ENCODE peak calls at places on chromosome 3, in seven cellular contexts. Z is IMR-90, K is mesenchymal stem cell, J is mesendoderm, I is neuronal stem cell, W is H1, Q is trophoblast cell. M is an unnamed sample.

GRCh38 chr3:195760345-195760983 is 39.7 kb downstream of the MUC20 start:
- DNase-seq in Q (no peak), Z (no peak), K (no peak), I (no peak), J (no peak), W (no peak), M (no peak)

GRCh38 chr3:2908693-2909351 is 201.4 kb downstream of the IL5RA start:
- DNase-seq in Q (no peak), I (no peak), K (no peak), Z (no peak), W (no peak), J (no peak), M (no peak)

GRCh38 chr3:56837196-56837955 is 35.6 kb upstream of the ARHGEF3 start:
- DNase-seq in J (no peak), I (no peak), K (no peak), Q (no peak), Z (no peak), W (no peak), M (no peak)

GRCh38 chr3:29022976-29023375 is 257.9 kb upstream of the RBMS3 start:
- DNase-seq in W (no peak), Q (no peak), J (no peak), I (no peak), K (no peak), Z (no peak), M (no peak)

GRCh38 chr3:104102386-104102785 is 1264.3 kb upstream of the ALCAM start:
- DNase-seq in J (peak), Q (no peak), K (peak), Z (peak), I (peak), W (no peak), M (peak)

GRCh38 chr3:19947549-19948071 is 713 bp downstream of the RAB5A start:
- DNase-seq in W (peak), J (peak), Q (peak), Z (peak), I (peak), K (peak), M (peak)

GRCh38 chr3:72597756-72598195 is 250.5 kb downstream of the SHQ1 start:
- DNase-seq in W (no peak), I (no peak), Q (no peak), Z (peak), K (peak), J (peak), M (no peak)

GRCh38 chr3:134299185-134299887 is 48.7 kb upstream of the RYK start:
- DNase-seq in W (no peak), Q (no peak), Z (peak), J (peak), K (no peak), I (no peak), M (no peak)

GRCh38 chr3:70919661-70920060 is 607.2 kb upstream of the MDFIC2 start:
- DNase-seq in J (no peak), Z (no peak), W (no peak), Q (no peak), I (no peak), K (no peak), M (no peak)

DNA sequence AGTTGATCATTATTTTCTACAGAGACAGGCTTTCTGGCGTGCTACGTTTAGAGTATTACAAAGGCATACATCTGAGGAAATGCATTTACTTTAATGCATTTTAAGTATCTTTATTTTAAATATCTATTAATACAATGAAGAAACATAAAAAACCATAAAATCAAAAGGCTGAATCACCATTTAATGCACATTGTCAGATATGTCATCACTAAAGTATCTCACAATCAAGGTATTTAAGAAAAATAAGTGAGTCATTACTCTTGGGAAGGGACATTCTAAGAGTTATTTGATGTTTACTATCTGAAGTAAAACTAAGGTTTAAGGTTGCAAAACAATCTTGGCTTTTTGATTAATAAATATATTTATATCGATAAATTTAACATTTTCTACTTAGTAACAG is 102.2 kb downstream of the CTNNB1 start:
- DNase-seq in W (no peak), I (no peak), J (no peak), Q (no peak), Z (peak), K (no peak), M (no peak)
- H4K8ac ChIP-seq in W (no peak), I (no peak), J (no peak), Q (no peak), Z (no peak), K (no peak), M (no peak)

DNA sequence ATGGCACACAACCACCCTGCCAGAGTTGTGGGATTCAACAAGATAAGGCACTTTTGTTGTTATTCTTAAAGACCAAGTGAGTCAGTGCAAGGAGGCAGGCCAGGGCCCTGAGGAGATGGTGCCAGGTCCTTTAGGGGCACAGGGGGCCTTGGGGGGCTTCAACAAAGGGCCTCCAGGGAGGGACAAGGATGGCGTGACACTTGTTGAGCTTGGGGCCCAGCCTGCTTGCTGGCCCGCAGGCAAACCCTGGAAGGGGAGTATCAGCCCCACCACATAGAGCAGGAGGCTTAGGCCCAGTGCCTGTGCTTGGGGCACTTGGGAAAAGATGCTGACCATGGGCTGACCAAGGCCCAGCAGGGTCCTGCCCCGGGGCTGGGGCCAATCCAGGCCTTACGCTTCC is 5.5 kb downstream of the IQSEC1 start:
- DNase-seq in W (no peak), K (no peak), Z (no peak), I (no peak), Q (no peak), J (no peak), M (no peak)
- H3K18ac ChIP-seq in W (no peak), K (no peak), Z (no peak), I (peak), Q (no peak), J (no peak), M (no peak)

GRCh38 chr3:39213613-39214012 is 21.2 kb upstream of the XIRP1 start:
- DNase-seq in I (no peak), K (no peak), J (peak), W (no peak), Z (no peak), Q (no peak), M (no peak)
- H3K23ac ChIP-seq in I (no peak), K (no peak), J (no peak), W (no peak), Z (no peak), Q (no peak), M (no peak)

GRCh38 chr3:141845407-141846049 is 30.9 kb upstream of the ATP1B3 start:
- DNase-seq in Q (no peak), W (peak), K (no peak), Z (no peak), I (no peak), J (peak), M (peak)
- H4K8ac ChIP-seq in Q (no peak), W (peak), K (no peak), Z (no peak), I (no peak), J (no peak), M (no peak)

GRCh38 chr3:54164192-54164975 is 42.0 kb downstream of the CACNA2D3 start:
- DNase-seq in W (no peak), I (no peak), Q (no peak), Z (no peak), J (no peak), K (no peak), M (no peak)
- H3K18ac ChIP-seq in W (no peak), I (no peak), Q (no peak), Z (no peak), J (no peak), K (no peak), M (no peak)

DNA sequence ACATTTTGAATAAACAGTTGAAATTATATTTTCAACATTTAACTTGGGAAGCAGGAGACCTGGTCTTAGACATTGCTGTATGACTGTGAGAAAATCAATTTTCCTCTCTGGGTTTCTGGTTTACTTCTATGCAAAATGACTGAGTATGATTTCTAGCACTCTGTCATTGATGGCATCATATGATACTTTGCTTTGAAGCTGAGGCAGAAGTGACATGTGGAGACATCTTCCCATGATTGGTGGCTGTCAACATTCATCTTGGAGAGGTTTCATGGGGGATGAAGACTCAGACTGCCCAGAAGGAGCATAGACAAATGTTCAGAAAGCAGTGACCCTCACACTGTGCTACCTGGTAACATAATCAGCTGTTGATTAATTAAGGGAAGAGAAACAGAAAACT is 477.9 kb downstream of the PDCD6IP start:
- DNase-seq in Q (no peak), J (no peak), Z (no peak), I (no peak), W (no peak), K (no peak), M (no peak)
- H3K23ac ChIP-seq in Q (no peak), J (no peak), Z (no peak), I (no peak), W (no peak), K (no peak), M (no peak)

DNA sequence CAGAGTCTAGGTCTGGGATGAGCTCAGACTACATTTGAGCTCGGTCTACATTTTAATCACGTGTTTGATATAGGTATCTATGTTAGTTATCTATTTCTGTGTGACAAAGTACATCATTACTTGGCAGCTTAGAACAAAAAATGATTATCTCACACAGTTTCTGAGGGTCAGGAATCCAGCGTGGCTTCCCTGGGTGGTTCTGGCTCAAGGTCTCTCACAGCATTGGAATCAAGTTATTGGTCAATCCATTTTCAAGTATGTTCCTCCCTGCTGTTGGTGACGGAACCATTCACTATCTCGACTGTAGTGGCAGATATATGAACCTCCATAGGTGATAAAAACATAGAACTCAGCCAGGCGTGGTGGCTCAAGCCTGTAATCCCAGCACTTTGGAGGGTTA is 71.7 kb downstream of the ABHD5 start:
- DNase-seq in I (no peak), Q (peak), K (no peak), J (no peak), W (no peak), Z (no peak), M (no peak)
- H4K8ac ChIP-seq in I (no peak), Q (no peak), K (no peak), J (no peak), W (no peak), Z (no peak), M (no peak)

GRCh38 chr3:15576475-15576874 is 24.9 kb downstream of the HACL1 start:
- DNase-seq in J (no peak), K (no peak), Q (no peak), I (no peak), W (no peak), Z (no peak), M (no peak)

GRCh38 chr3:15585111-15585844 is 16.1 kb downstream of the HACL1 start:
- DNase-seq in K (no peak), I (no peak), Z (peak), Q (peak), W (no peak), J (no peak), M (no peak)

GRCh38 chr3:15578272-15578671 is 23.1 kb downstream of the HACL1 start:
- DNase-seq in Z (no peak), W (no peak), Q (no peak), K (no peak), J (no peak), I (no peak), M (no peak)

GRCh38 chr3:15579071-15579470 is 22.3 kb downstream of the HACL1 start:
- DNase-seq in K (no peak), W (no peak), Q (no peak), I (no peak), Z (no peak), J (no peak), M (no peak)

DNA sequence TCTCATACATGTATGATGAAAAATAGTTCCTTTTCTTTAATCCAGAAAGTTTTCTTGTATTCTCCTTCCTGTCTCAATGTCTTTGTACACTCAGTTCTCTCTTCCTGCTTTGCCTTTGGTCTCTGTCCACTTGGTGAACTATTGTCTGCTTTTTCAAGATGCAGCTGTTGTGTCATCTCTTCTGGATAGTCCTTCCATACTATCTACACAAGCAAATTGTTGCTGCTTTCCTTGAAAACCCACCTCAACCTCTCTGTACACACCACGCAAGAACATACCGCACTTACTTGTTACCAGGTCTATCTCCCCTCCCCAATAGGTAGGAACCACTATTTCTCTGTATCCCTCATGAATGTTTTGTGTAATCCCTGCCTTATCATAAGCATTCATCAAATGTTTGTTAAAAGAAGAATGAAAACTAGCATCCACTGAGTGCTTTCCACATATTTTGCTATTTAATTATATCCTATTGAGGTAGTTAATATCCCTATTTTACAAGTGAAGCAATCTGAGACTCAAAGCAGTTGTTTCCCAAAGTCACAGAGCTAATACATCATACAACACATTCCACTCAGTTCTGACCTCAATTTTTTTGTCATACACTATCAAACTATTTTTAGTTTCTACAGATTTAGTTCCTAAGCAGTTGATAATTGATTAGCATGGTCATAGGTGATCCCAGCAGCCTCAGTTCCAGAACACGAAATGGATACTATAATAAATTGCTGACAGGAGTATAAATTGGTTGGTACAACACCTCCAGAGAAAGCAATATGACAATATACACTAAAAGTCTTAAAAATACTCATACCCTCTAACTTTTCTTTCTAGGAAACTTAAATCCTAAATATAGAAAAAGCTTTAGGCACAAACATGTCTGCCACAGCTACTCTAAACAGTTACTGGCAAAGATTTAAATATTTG is 19.6 kb downstream of the HACL1 start:
- DNase-seq in J (no peak), Q (peak), W (no peak), K (no peak), I (no peak), Z (no peak), M (no peak)
- H3K18ac ChIP-seq in J (no peak), Q (no peak), W (no peak), K (no peak), I (no peak), Z (no peak), M (no peak)

GRCh38 chr3:23992051-23992628 is 47.1 kb downstream of the NR1D2 start:
- DNase-seq in Q (no peak), J (peak), I (no peak), K (peak), Z (peak), W (no peak), M (no peak)

GRCh38 chr3:23991236-23992050 is 46.4 kb downstream of the NR1D2 start:
- DNase-seq in W (no peak), J (no peak), I (no peak), Z (peak), Q (no peak), K (peak), M (no peak)

GRCh38 chr3:23985752-23986544 is 40.9 kb downstream of the NR1D2 start:
- DNase-seq in I (no peak), K (no peak), Q (no peak), J (no peak), Z (no peak), W (no peak), M (no peak)

GRCh38 chr3:23984934-23985333 is 39.8 kb downstream of the NR1D2 start:
- DNase-seq in Z (no peak), I (no peak), W (no peak), K (no peak), J (no peak), Q (no peak), M (no peak)

GRCh38 chr3:23987376-23987775 is 42.3 kb downstream of the NR1D2 start:
- DNase-seq in Z (no peak), I (no peak), K (peak), Q (no peak), W (no peak), J (no peak), M (no peak)
- H3K23ac ChIP-seq in Z (no peak), I (no peak), K (no peak), Q (no peak), W (no peak), J (no peak), M (no peak)

M was measured in H9.